ENCODE peak calls at places on chromosome 15, in four cellular contexts. K, R, S and F are unnamed samples.

GRCh38 chr15:69016021-69016595 is 1.6 kb downstream of the NOX5 start:
- DNase-seq in K (no peak), S (no peak), R (no peak), F (no peak)

GRCh38 chr15:76162050-76162425 is 102.3 kb downstream of the TMEM266 start:
- DNase-seq in S (no peak), K (no peak), R (no peak), F (no peak)

GRCh38 chr15:70127797-70128756 is 30.4 kb upstream of the TLE3 start:
- DNase-seq in K (no peak), S (no peak), R (no peak), F (no peak)

GRCh38 chr15:82063055-82063454 is 17.2 kb upstream of the MEX3B start:
- DNase-seq in K (no peak), R (no peak), S (no peak), F (no peak)

GRCh38 chr15:44308415-44308814 is 19.9 kb downstream of the GOLM2 start:
- DNase-seq in S (no peak), R (no peak), K (no peak), F (no peak)

GRCh38 chr15:50358805-50359204 is 3.8 kb upstream of the GABPB1 start:
- DNase-seq in K (peak; percentile 36), S (no peak), R (peak; percentile 14), F (no peak)

GRCh38 chr15:84816694-84817460 is at the start of gene ALPK3:
- DNase-seq in R (no peak), S (no peak), K (no peak), F (peak; percentile 16)

GRCh38 chr15:70436428-70436827 is 326.9 kb downstream of the UACA start:
- DNase-seq in S (no peak), R (no peak), K (no peak), F (no peak)

GRCh38 chr15:31365655-31366127 is 39.1 kb downstream of the KLF13 start:
- DNase-seq in S (peak; percentile 91), K (peak; percentile 89), R (no peak), F (peak; percentile 94)

GRCh38 chr15:26971303-26972018 is 480 bp downstream of the GABRG3 start:
- DNase-seq in S (no peak), R (no peak), K (no peak), F (no peak)

GRCh38 chr15:92012368-92012629 is 158.8 kb downstream of the SLCO3A1 start:
- DNase-seq in S (no peak), K (no peak), R (no peak), F (no peak)

GRCh38 chr15:62020576-62021160 is 39.6 kb downstream of the VPS13C start:
- DNase-seq in S (no peak), R (no peak), K (peak; percentile 27), F (no peak)

GRCh38 chr15:90571063-90571541 is 41.4 kb downstream of the CRTC3 start:
- DNase-seq in S (peak; percentile 73), K (peak; percentile 66), R (no peak), F (peak; percentile 18)

GRCh38 chr15:80875568-80875967 is 96.4 kb downstream of the CEMIP start:
- DNase-seq in R (no peak), S (peak; percentile 21), K (no peak), F (peak; percentile 63)